ENCODE peak calls at places on chromosomes 6 and 20, in four cellular contexts. Z is EH; M is effector CD4-positive, alpha-beta T cell; H is mucosa of descending colon. A is an unnamed sample.

GRCh38 chr6:54194067-54194466 is 82.8 kb downstream of the MLIP start:
- DNase-seq in M (no peak), H (no peak), Z (peak), A (peak)

GRCh38 chr6:19731286-19731685 is 105.9 kb upstream of the ID4 start:
- DNase-seq in M (no peak), H (no peak), Z (peak), A (peak)

GRCh38 chr6:29597184-29597583 is 12.3 kb downstream of the OR2H2 start:
- DNase-seq in H (no peak), Z (peak), M (no peak), A (no peak)

GRCh38 chr6:4788482-4788881 is 12.3 kb downstream of the CDYL start:
- DNase-seq in H (no peak), M (no peak), Z (no peak), A (no peak)

GRCh38 chr6:76876922-76877553 is 586.3 kb downstream of the HTR1B start:
- DNase-seq in M (no peak), H (no peak), Z (peak), A (no peak)

GRCh38 chr6:39444479-39445019 is 122.0 kb upstream of the KCNK16 start:
- DNase-seq in H (no peak), Z (no peak), M (no peak), A (no peak)

GRCh38 chr20:6646237-6646636 is 121.2 kb upstream of the BMP2 start:
- DNase-seq in M (no peak), Z (no peak), H (no peak), A (no peak)

GRCh38 chr6:22320750-22321149 is 23.9 kb upstream of the PRL start:
- DNase-seq in H (no peak), Z (peak), M (no peak), A (peak)

GRCh38 chr6:25334793-25335192 is 55.6 kb downstream of the CARMIL1 start:
- DNase-seq in H (no peak), Z (no peak), M (no peak), A (no peak)

GRCh38 chr20:4369798-4370124 is 351.9 kb upstream of the PRND start:
- DNase-seq in Z (no peak), M (no peak), H (no peak), A (no peak)

GRCh38 chr6:92777146-92777740 is 642.1 kb downstream of the EPHA7 start:
- DNase-seq in M (no peak), H (no peak), Z (no peak), A (peak)

GRCh38 chr6:2103644-2104523 is 141.5 kb downstream of the GMDS start:
- DNase-seq in M (no peak), Z (peak), H (no peak), A (peak)

GRCh38 chr20:12927489-12927888 is 81.3 kb upstream of the SPTLC3 start:
- DNase-seq in H (no peak), Z (peak), M (no peak), A (peak)

GRCh38 chr20:39861381-39861780 is 827.7 kb downstream of the MAFB start:
- DNase-seq in H (no peak), Z (no peak), M (no peak), A (no peak)

GRCh38 chr6:71107935-71108420 is 151.1 kb upstream of the B3GAT2 start:
- DNase-seq in H (no peak), M (no peak), Z (peak), A (peak)

GRCh38 chr6:45054610-45055009 is 273.5 kb upstream of the RUNX2 start:
- DNase-seq in H (no peak), Z (no peak), M (no peak), A (peak)

GRCh38 chr6:14542670-14543366 is 425.2 kb downstream of the CD83 start:
- DNase-seq in Z (peak), M (no peak), H (no peak), A (peak)

GRCh38 chr6:16414205-16414604 is 175.8 kb downstream of the GMPR start:
- DNase-seq in Z (no peak), H (no peak), M (peak), A (peak)

GRCh38 chr6:56399250-56399671 is 151.9 kb upstream of the COL21A1 start:
- DNase-seq in Z (no peak), M (no peak), H (no peak), A (peak)

GRCh38 chr6:111761783-111762312 is 111.4 kb downstream of the FYN start:
- DNase-seq in H (no peak), M (no peak), Z (no peak), A (no peak)

GRCh38 chr20:24935140-24935539 is 13.9 kb upstream of the CST7 start:
- DNase-seq in M (no peak), H (no peak), Z (no peak), A (no peak)

GRCh38 chr20:45818239-45818638 is 5.8 kb downstream of the UBE2C start:
- DNase-seq in H (no peak), M (no peak), Z (no peak), A (no peak)

GRCh38 chr6:21104288-21104687 is 489.3 kb upstream of the SOX4 start:
- DNase-seq in Z (no peak), M (no peak), H (no peak), A (no peak)

GRCh38 chr6:20569000-20569610 is 34.8 kb downstream of the CDKAL1 start:
- DNase-seq in Z (no peak), H (no peak), M (no peak), A (peak)

GRCh38 chr20:40564997-40565680 is 123.9 kb downstream of the MAFB start:
- DNase-seq in M (no peak), Z (peak), H (no peak), A (peak)

GRCh38 chr6:90610291-90610670 is 23.4 kb upstream of the MAP3K7 start:
- DNase-seq in Z (no peak), M (no peak), H (no peak), A (no peak)

GRCh38 chr6:145151624-145152023 is 583.7 kb downstream of the EPM2A start:
- DNase-seq in H (no peak), M (no peak), Z (peak), A (peak)

GRCh38 chr6:7827142-7827541 is 83.4 kb downstream of the TXNDC5 start:
- DNase-seq in M (no peak), H (no peak), Z (peak), A (no peak)